ENCODE peak calls at places on chromosomes 3 and 15, in four cellular contexts. X is esophagus squamous epithelium, D is astrocyte of the spinal cord, R is GM12891. P is an unnamed sample.

GRCh38 chr3:57575966-57576610 is 20.0 kb downstream of the PDE12 start:
- DNase-seq in R (no peak), X (no peak), D (no peak), P (no peak)

GRCh38 chr3:36201546-36201945 is 178.8 kb upstream of the STAC start:
- DNase-seq in X (no peak), D (no peak), R (no peak), P (no peak)

GRCh38 chr3:41202834-41203345 is 3.6 kb downstream of the CTNNB1 start:
- DNase-seq in D (peak), R (no peak), X (no peak), P (peak)

GRCh38 chr3:139937674-139938279 is 2.8 kb downstream of the CLSTN2 start:
- DNase-seq in D (peak), X (no peak), R (no peak), P (no peak)

GRCh38 chr15:69643476-69643875 is 190.9 kb downstream of the RPLP1 start:
- DNase-seq in D (no peak), R (no peak), X (no peak), P (no peak)

GRCh38 chr15:25208735-25209134 is 230.1 kb downstream of the UBE3A start:
- DNase-seq in R (no peak), D (no peak), X (no peak), P (no peak)

GRCh38 chr3:188001052-188001567 is 152.8 kb upstream of the LPP start:
- DNase-seq in R (no peak), X (no peak), D (peak), P (no peak)

GRCh38 chr15:60703196-60703933 is 224.4 kb upstream of the ICE2 start:
- DNase-seq in R (no peak), X (no peak), D (no peak), P (no peak)

GRCh38 chr3:133745981-133746721 is at the start of gene TF:
- DNase-seq in D (no peak), X (no peak), R (no peak), P (peak)

GRCh38 chr3:197371521-197372075 is 73.2 kb upstream of the DLG1 start:
- DNase-seq in R (no peak), X (no peak), D (peak), P (no peak)

GRCh38 chr3:139686206-139686605 is 8.4 kb upstream of the NMNAT3 start:
- DNase-seq in D (no peak), R (no peak), X (no peak), P (no peak)

GRCh38 chr3:106534206-106534605 is 665.4 kb upstream of the CBLB start:
- DNase-seq in D (peak), R (no peak), X (no peak), P (no peak)

GRCh38 chr3:193894121-193894863 is 241.7 kb upstream of the HES1 start:
- DNase-seq in X (no peak), D (no peak), R (no peak), P (no peak)

GRCh38 chr3:194760740-194761139 is 75.1 kb downstream of the FAM43A start:
- DNase-seq in X (no peak), R (no peak), D (no peak), P (no peak)

GRCh38 chr3:56468184-56469106 is at the start of gene ERC2:
- DNase-seq in D (peak), R (peak), X (no peak), P (peak)

GRCh38 chr3:125375950-125376679 is 990 bp upstream of the ZNF148 start:
- DNase-seq in D (no peak), R (no peak), X (no peak), P (no peak)

GRCh38 chr3:4582634-4583033 is 89.5 kb downstream of the ITPR1 start:
- DNase-seq in D (peak), X (no peak), R (no peak), P (peak)

GRCh38 chr15:90710436-90710835 is 6.7 kb upstream of the BLM start:
- DNase-seq in X (no peak), R (no peak), D (no peak), P (peak)

GRCh38 chr3:134874737-134875413 is 79.8 kb downstream of the EPHB1 start:
- DNase-seq in X (no peak), R (no peak), D (peak), P (no peak)

GRCh38 chr3:75906555-75907112 is 121.3 kb upstream of the ZNF717 start:
- DNase-seq in R (no peak), X (no peak), D (peak), P (peak)

GRCh38 chr3:177358085-177358967 is 161.0 kb upstream of the TBL1XR1 start:
- DNase-seq in R (peak), X (peak), D (peak), P (peak)

GRCh38 chr3:179174898-179175297 is 26.7 kb downstream of the PIK3CA start:
- DNase-seq in R (no peak), D (no peak), X (no peak), P (no peak)

GRCh38 chr3:157088506-157089454 is 71.2 kb downstream of the CCNL1 start:
- DNase-seq in D (peak), R (peak), X (no peak), P (peak)

GRCh38 chr3:123663977-123664376 is 79.1 kb upstream of the HACD2 start:
- DNase-seq in R (no peak), X (no peak), D (no peak), P (no peak)